ENCODE peak calls at places on chromosomes 5 and 9, in four cellular contexts. U, T, P and O are unnamed samples.

GRCh38 chr9:1619915-1620705 is 395.0 kb upstream of the SMARCA2 start:
- DNase-seq in P (no peak), T (peak; percentile 7), U (no peak), O (no peak)

GRCh38 chr5:131252824-131253171 is 11.1 kb upstream of the CDC42SE2 start:
- DNase-seq in P (peak; percentile 95), U (peak; percentile 94), T (no peak), O (no peak)

GRCh38 chr9:14205463-14205862 is 108.5 kb downstream of the NFIB start:
- DNase-seq in T (peak; percentile 91), U (no peak), P (no peak), O (no peak)

GRCh38 chr9:88521308-88521707 is 13.7 kb upstream of the NXNL2 start:
- DNase-seq in U (no peak), T (no peak), P (no peak), O (no peak)

GRCh38 chr5:10932426-10932825 is 171.4 kb upstream of the DAP start:
- DNase-seq in U (no peak), P (no peak), T (no peak), O (no peak)

GRCh38 chr9:2991292-2991691 is 147.4 kb upstream of the PUM3 start:
- DNase-seq in T (peak; percentile 1), U (no peak), P (no peak), O (no peak)

GRCh38 chr9:105881654-105882349 is 187.5 kb downstream of the TMEM38B start:
- DNase-seq in P (peak; percentile 77), T (peak; percentile 67), U (peak; percentile 70), O (peak; percentile 83)

GRCh38 chr5:149452665-149453617 is 73.8 kb upstream of the IL17B start:
- DNase-seq in T (peak; percentile 96), U (no peak), P (no peak), O (no peak)

GRCh38 chr5:114249838-114250237 is 112.0 kb upstream of the KCNN2 start:
- DNase-seq in P (no peak), T (peak; percentile 4), U (no peak), O (no peak)

GRCh38 chr5:74028976-74029375 is 403.0 kb downstream of the ARHGEF28 start:
- DNase-seq in U (no peak), T (no peak), P (no peak), O (no peak)

GRCh38 chr9:35078066-35078465 is 1.7 kb downstream of the FANCG start:
- DNase-seq in U (no peak), P (no peak), T (no peak), O (no peak)
- H3K4me3 ChIP-seq in U (peak overlapping the region; percentile 96), P (no peak overlapping the region), T (no peak overlapping the region), O (peak overlapping the region; percentile 77)

DNA sequence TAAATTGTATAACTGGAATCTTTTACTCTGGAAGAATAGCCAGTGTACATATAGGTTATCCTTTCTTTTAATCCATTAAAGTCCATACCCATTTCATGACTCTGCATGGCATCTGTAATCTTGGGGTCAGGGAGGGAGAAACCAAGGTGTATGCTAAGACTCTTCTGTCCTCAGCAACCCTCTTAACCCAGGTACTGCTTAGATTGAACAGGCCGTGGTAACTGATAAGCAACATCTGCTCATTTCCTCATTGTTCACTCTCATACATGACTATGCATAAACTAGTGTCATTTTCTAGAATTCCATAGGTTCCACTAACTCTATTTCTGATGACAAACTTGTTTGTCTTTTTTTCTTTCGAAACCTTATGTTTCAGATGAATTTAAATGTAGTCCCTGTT is 69.3 kb upstream of the IFNE start:
- DNase-seq in T (no peak), P (no peak), U (no peak), O (no peak)
- H3K4me3 ChIP-seq in T (no peak overlapping the region), P (no peak overlapping the region), U (no peak overlapping the region), O (no peak overlapping the region)

GRCh38 chr5:31639488-31640011 is 619 bp downstream of the PDZD2 start:
- DNase-seq in T (no peak), U (no peak), P (no peak), O (peak; percentile 26)
- H3K4me3 ChIP-seq in T (peak overlapping the region; percentile 28), U (peak overlapping the region; percentile 21), P (no peak overlapping the region), O (peak overlapping the region; percentile 48)

GRCh38 chr5:148385094-148385493 is 1.3 kb downstream of the FBXO38 start:
- DNase-seq in U (no peak), T (no peak), P (no peak), O (no peak)
- H3K4me3 ChIP-seq in U (peak overlapping the region; percentile 87), T (peak overlapping the region; percentile 84), P (peak overlapping the region; percentile 90), O (peak overlapping the region; percentile 84)